ENCODE peak calls at places on chromosomes 4 and X, in nine cellular contexts. E is NCI-H1436; F is activated naive CD8-positive, alpha-beta T cell treated with anti-CD3 and anti-CD28 coated beads for 36 hours; Z is kidney epithelial cell; B is endodermal cell; C is DMS 273 treated with DMSO at 0.1 percent for 48 hours; T is fibroblast of mammary gland; M is NCI-H460; H is M059J. A is an unnamed sample.

GRCh38 chrX:53036149-53036548 is 12.4 kb upstream of the GPR173 start:
- DNase-seq in E (no peak), F (no peak), Z (no peak), B (no peak), C (no peak), T (no peak), M (no peak), H (no peak), A (no peak)

GRCh38 chrX:30950391-30950790 is 61.3 kb upstream of the TAB3 start:
- DNase-seq in E (no peak), F (no peak), Z (no peak), B (no peak), C (no peak), T (no peak), M (no peak), H (no peak), A (no peak)

GRCh38 chrX:118239471-118239870 is 106.4 kb upstream of the WDR44 start:
- DNase-seq in E (no peak), F (no peak), Z (no peak), B (no peak), C (no peak), T (peak), M (no peak), H (no peak), A (no peak)

GRCh38 chrX:86604620-86605019 is 456.4 kb downstream of the DACH2 start:
- DNase-seq in E (no peak), F (no peak), Z (no peak), B (no peak), C (no peak), T (no peak), M (no peak), H (no peak), A (no peak)

GRCh38 chr4:10622728-10623127 is 61.8 kb downstream of the CLNK start:
- DNase-seq in E (no peak), F (no peak), Z (no peak), B (no peak), C (no peak), T (no peak), M (no peak), H (no peak), A (no peak)

GRCh38 chrX:41064028-41064427 is 21.2 kb upstream of the USP9X start:
- DNase-seq in E (no peak), F (no peak), Z (no peak), B (no peak), C (no peak), T (peak), M (no peak), H (peak), A (no peak)

GRCh38 chr4:15168759-15169158 is 166.5 kb downstream of the CPEB2 start:
- DNase-seq in E (no peak), F (no peak), Z (no peak), B (no peak), C (no peak), T (no peak), M (no peak), H (no peak), A (no peak)

GRCh38 chrX:11757729-11758399 is at the start of gene MSL3:
- DNase-seq in E (peak), F (peak), Z (no peak), B (peak), C (no peak), T (peak), M (peak), H (peak), A (peak)

GRCh38 chr4:80071643-80072606 is 1.1 kb downstream of the ANTXR2 start:
- DNase-seq in E (peak), F (peak), Z (no peak), B (peak), C (no peak), T (no peak), M (no peak), H (peak), A (peak)

GRCh38 chr4:100811046-100811445 is 293.2 kb upstream of the EMCN start:
- DNase-seq in E (no peak), F (no peak), Z (no peak), B (no peak), C (no peak), T (no peak), M (no peak), H (no peak), A (no peak)

GRCh38 chr4:154741877-154742851 is 1.6 kb upstream of the LRAT start:
- DNase-seq in E (no peak), F (no peak), Z (no peak), B (peak), C (no peak), T (no peak), M (no peak), H (peak), A (no peak)

GRCh38 chr4:1305261-1305711 is 15.6 kb downstream of the MAEA start:
- DNase-seq in E (no peak), F (no peak), Z (no peak), B (no peak), C (no peak), T (no peak), M (no peak), H (no peak), A (no peak)

GRCh38 chr4:98232202-98232601 is 29.0 kb upstream of the RAP1GDS1 start:
- DNase-seq in E (no peak), F (no peak), Z (no peak), B (no peak), C (no peak), T (peak), M (peak), H (peak), A (no peak)

GRCh38 chr4:79528241-79528706 is 120.2 kb upstream of the GK2 start:
- DNase-seq in E (no peak), F (peak), Z (peak), B (no peak), C (no peak), T (peak), M (no peak), H (peak), A (no peak)

GRCh38 chr4:2795558-2796260 is 2.8 kb downstream of the SH3BP2 start:
- DNase-seq in E (no peak), F (no peak), Z (no peak), B (peak), C (no peak), T (no peak), M (no peak), H (no peak), A (peak)

GRCh38 chrX:50877310-50877709 is 33.2 kb upstream of the BMP15 start:
- DNase-seq in E (no peak), F (no peak), Z (no peak), B (no peak), C (no peak), T (peak), M (no peak), H (peak), A (no peak)

GRCh38 chrX:150150081-150150779 is 211.9 kb upstream of the EOLA2 start:
- DNase-seq in E (no peak), F (no peak), Z (no peak), B (no peak), C (no peak), T (no peak), M (no peak), H (peak), A (no peak)

GRCh38 chr4:142960134-142960533 is 114.0 kb upstream of the INPP4B start:
- DNase-seq in E (no peak), F (no peak), Z (no peak), B (no peak), C (no peak), T (no peak), M (no peak), H (no peak), A (no peak)

GRCh38 chr4:102684605-102685052 is 76.1 kb downstream of the MANBA start:
- DNase-seq in E (no peak), F (no peak), Z (peak), B (no peak), C (no peak), T (peak), M (no peak), H (peak), A (no peak)

GRCh38 chr4:93409035-93409434 is 419.5 kb upstream of the ATOH1 start:
- DNase-seq in E (no peak), F (no peak), Z (no peak), B (no peak), C (no peak), T (no peak), M (no peak), H (no peak), A (no peak)

GRCh38 chrX:38811515-38812239 is 10.4 kb downstream of the MID1IP1 start:
- DNase-seq in E (no peak), F (peak), Z (no peak), B (no peak), C (no peak), T (no peak), M (no peak), H (peak), A (no peak)

GRCh38 chr4:39883645-39884044 is 94.1 kb downstream of the PDS5A start:
- DNase-seq in E (no peak), F (no peak), Z (no peak), B (no peak), C (no peak), T (peak), M (no peak), H (peak), A (no peak)

GRCh38 chrX:6748595-6748994 is 213.7 kb upstream of the VCX3A start:
- DNase-seq in E (no peak), F (no peak), Z (no peak), B (no peak), C (no peak), T (no peak), M (no peak), H (no peak), A (no peak)

GRCh38 chr4:917992-918391 is 14.1 kb downstream of the GAK start:
- DNase-seq in E (no peak), F (no peak), Z (no peak), B (no peak), C (no peak), T (no peak), M (no peak), H (no peak), A (no peak)

GRCh38 chrX:10126044-10126443 is 30.7 kb upstream of the CLCN4 start:
- DNase-seq in E (no peak), F (no peak), Z (no peak), B (no peak), C (no peak), T (no peak), M (no peak), H (no peak), A (no peak)

GRCh38 chr4:39046243-39046642 is 14.0 kb upstream of the TMEM156 start:
- DNase-seq in E (no peak), F (no peak), Z (no peak), B (no peak), C (no peak), T (peak), M (no peak), H (peak), A (no peak)

GRCh38 chrX:72273718-72274117 is 3.3 kb downstream of the RPS4X start:
- DNase-seq in E (no peak), F (no peak), Z (no peak), B (no peak), C (no peak), T (no peak), M (no peak), H (peak), A (no peak)

GRCh38 chrX:5054852-5055251 is 1173.8 kb downstream of the NLGN4X start:
- DNase-seq in E (no peak), F (no peak), Z (no peak), B (no peak), C (no peak), T (no peak), M (no peak), H (no peak), A (no peak)